ENCODE peak calls at places on chromosome 10, in five cellular contexts. C is pons, P is head of caudate nucleus, M is transverse colon, E is ELR. H is an unnamed sample.

GRCh38 chr10:22713853-22714523 is 390 bp downstream of the PIP4K2A start:
- DNase-seq in C (no peak), M (peak), E (peak), P (peak), H (no peak)

GRCh38 chr10:116274141-116274861 is 1.3 kb upstream of the GFRA1 start:
- DNase-seq in C (no peak), E (peak), P (peak), M (no peak), H (no peak)

GRCh38 chr10:99661370-99661749 is 2.1 kb downstream of the ENTPD7 start:
- DNase-seq in M (no peak), E (peak), C (no peak), P (no peak), H (peak)

GRCh38 chr10:92894081-92894480 is 45.8 kb downstream of the EXOC6 start:
- DNase-seq in M (no peak), C (no peak), E (peak), P (no peak), H (no peak)

GRCh38 chr10:123391275-123392028 is 237.2 kb downstream of the BUB3 start:
- DNase-seq in P (no peak), E (no peak), C (no peak), M (no peak), H (no peak)

GRCh38 chr10:128087884-128088695 is 38.1 kb downstream of the MKI67 start:
- DNase-seq in C (no peak), E (no peak), P (no peak), M (no peak), H (no peak)

GRCh38 chr10:79274279-79275104 is 72.8 kb upstream of the PPIF start:
- DNase-seq in P (peak), E (no peak), M (peak), C (peak), H (peak)

GRCh38 chr10:78577673-78578072 is 491.1 kb upstream of the ZMIZ1 start:
- DNase-seq in M (peak), P (no peak), E (no peak), C (peak), H (no peak)

GRCh38 chr10:97048649-97049427 is 136.9 kb downstream of the SLIT1 start:
- DNase-seq in C (no peak), M (no peak), P (no peak), E (no peak), H (no peak)

GRCh38 chr10:36266923-36267322 is 624.8 kb upstream of the FZD8 start:
- DNase-seq in E (no peak), C (no peak), M (no peak), P (no peak), H (no peak)

GRCh38 chr10:96378741-96379140 is 19.9 kb upstream of the OPALIN start:
- DNase-seq in C (no peak), P (no peak), M (no peak), E (no peak), H (no peak)

GRCh38 chr10:49615213-49615612 is 1.4 kb downstream of the CHAT start:
- DNase-seq in C (no peak), P (no peak), E (no peak), M (no peak), H (no peak)

GRCh38 chr10:22325272-22325947 is 4.5 kb downstream of the BMI1 start:
- DNase-seq in M (peak), P (peak), E (peak), C (no peak), H (peak)

GRCh38 chr10:60348982-60349381 is 40.7 kb downstream of the ANK3 start:
- DNase-seq in E (no peak), P (no peak), C (no peak), M (no peak), H (peak)

GRCh38 chr10:22002531-22003110 is 909 bp downstream of the DNAJC1 start:
- DNase-seq in P (no peak), E (peak), C (no peak), M (no peak), H (peak)

GRCh38 chr10:115711306-115711705 is 561.7 kb downstream of the GFRA1 start:
- DNase-seq in P (no peak), M (no peak), E (no peak), C (no peak), H (no peak)

GRCh38 chr10:103645141-103646054 is 151.9 kb downstream of the NEURL1 start:
- DNase-seq in P (peak), C (peak), E (peak), M (peak), H (peak)

GRCh38 chr10:17644485-17644964 is 574 bp downstream of the STAM start:
- DNase-seq in C (peak), E (peak), P (no peak), M (no peak), H (peak)

GRCh38 chr10:125029584-125030242 is 87.8 kb downstream of the ZRANB1 start:
- DNase-seq in M (no peak), P (no peak), C (no peak), E (peak), H (no peak)

GRCh38 chr10:98516352-98516751 is 69.6 kb upstream of the HPS1 start:
- DNase-seq in M (no peak), E (no peak), C (no peak), P (no peak), H (no peak)

GRCh38 chr10:90621577-90621976 is 236.3 kb downstream of the HTR7 start:
- DNase-seq in P (no peak), E (peak), M (no peak), C (no peak), H (peak)

GRCh38 chr10:131703527-131703926 is 197.3 kb upstream of the PPP2R2D start:
- DNase-seq in M (no peak), C (no peak), P (no peak), E (no peak), H (no peak)

GRCh38 chr10:88793747-88794299 is 8.7 kb upstream of the LIPM start:
- DNase-seq in C (no peak), P (no peak), M (no peak), E (peak), H (peak)

GRCh38 chr10:86512137-86512536 is 9.5 kb downstream of the WAPL start:
- DNase-seq in C (no peak), P (no peak), M (no peak), E (no peak), H (no peak)

GRCh38 chr10:46284286-46285229 is 2.2 kb upstream of the ANTXRL start:
- DNase-seq in M (peak), P (peak), E (peak), C (peak), H (peak)

GRCh38 chr10:3783313-3783689 is 1.7 kb downstream of the KLF6 start:
- DNase-seq in M (peak), P (peak), C (peak), E (peak), H (peak)

GRCh38 chr10:4947635-4948596 is 15.3 kb upstream of the AKR1C1 start:
- DNase-seq in M (no peak), C (peak), P (no peak), E (peak), H (peak)

GRCh38 chr10:21724020-21724589 is 190.1 kb downstream of the MLLT10 start:
- DNase-seq in C (no peak), P (no peak), E (peak), M (no peak), H (no peak)

GRCh38 chr10:124091646-124092269 is 1.6 kb downstream of the CHST15 start:
- DNase-seq in E (no peak), P (peak), M (peak), C (no peak), H (no peak)

GRCh38 chr10:26408858-26409494 is 29.2 kb upstream of the APBB1IP start:
- DNase-seq in P (no peak), E (no peak), M (no peak), C (no peak), H (no peak)

GRCh38 chr10:70991140-70992124 is 103.1 kb upstream of the PCBD1 start:
- DNase-seq in C (no peak), P (no peak), M (no peak), E (no peak), H (no peak)

GRCh38 chr10:91316486-91316885 is 93.7 kb upstream of the HECTD2 start:
- DNase-seq in P (no peak), C (no peak), M (no peak), E (no peak), H (no peak)

GRCh38 chr10:24428410-24428782 is 219.5 kb downstream of the KIAA1217 start:
- DNase-seq in C (no peak), M (no peak), P (no peak), E (peak), H (peak)

GRCh38 chr10:132390455-132391371 is 6.3 kb upstream of the PWWP2B start:
- DNase-seq in C (no peak), E (no peak), P (no peak), M (peak), H (no peak)

H was measured in fibroblast of the aortic adventitia.